ENCODE peak calls at places on chromosomes 6 and 20, in ten cellular contexts. C is activated CD4-positive, alpha-beta T cell treated with anti-CD3 and anti-CD28 coated beads, Interleukin-2, amount 50 U/mL, for 1 hour; S is A172; I is EH; B is NT2/D1; G is ovary; Z is substantia nigra; D is ELR; T is stimulated activated CD8-positive, alpha-beta memory T cell treated with anti-CD3 and anti-CD28 coated beads, Interleukin-4, amount 100 ng/mL, for 24 hours; J is fibroblast of pulmonary artery. L is an unnamed sample.

GRCh38 chr6:170089937-170090335 is 200.9 kb downstream of the DLL1 start:
- DNase-seq in C (no peak), S (no peak), I (no peak), B (no peak), G (peak; percentile 8), Z (no peak), D (no peak), T (no peak), J (no peak), L (no peak)

GRCh38 chr6:38012573-38012972 is 193.0 kb downstream of the ZFAND3 start:
- DNase-seq in C (peak; percentile 1), S (peak; percentile 55), I (peak; percentile 62), B (peak; percentile 9), G (peak; percentile 18), Z (no peak), D (peak; percentile 73), T (peak; percentile 13), J (peak; percentile 74), L (peak; percentile 47)

GRCh38 chr6:146543211-146543939 is at the start of gene RAB32:
- DNase-seq in C (no peak), S (peak; percentile 77), I (peak; percentile 96), B (peak; percentile 67), G (peak; percentile 89), Z (peak; percentile 84), D (peak; percentile 95), T (peak; percentile 4), J (peak; percentile 96), L (peak; percentile 86)

GRCh38 chr20:20699917-20700316 is 12.5 kb downstream of the RALGAPA2 start:
- DNase-seq in C (no peak), S (no peak), I (no peak), B (no peak), G (no peak), Z (no peak), D (no peak), T (no peak), J (no peak), L (no peak)

GRCh38 chr6:37503486-37503980 is 3.8 kb upstream of the CCDC167 start:
- DNase-seq in C (no peak), S (no peak), I (no peak), B (no peak), G (no peak), Z (no peak), D (no peak), T (no peak), J (no peak), L (no peak)

GRCh38 chr6:94953867-94954631 is 623.3 kb upstream of the MANEA start:
- DNase-seq in C (no peak), S (no peak), I (no peak), B (no peak), G (no peak), Z (no peak), D (no peak), T (no peak), J (no peak), L (no peak)

GRCh38 chr6:21996425-21997207 is 300.2 kb downstream of the PRL start:
- DNase-seq in C (no peak), S (no peak), I (no peak), B (no peak), G (no peak), Z (no peak), D (no peak), T (no peak), J (peak; percentile 14), L (no peak)

GRCh38 chr6:117079946-117080345 is 185.4 kb upstream of the VGLL2 start:
- DNase-seq in C (no peak), S (no peak), I (no peak), B (no peak), G (no peak), Z (no peak), D (no peak), T (no peak), J (no peak), L (no peak)

GRCh38 chr20:4508773-4509172 is 212.9 kb upstream of the PRND start:
- DNase-seq in C (no peak), S (peak; percentile 46), I (no peak), B (peak; percentile 76), G (no peak), Z (no peak), D (peak; percentile 42), T (no peak), J (no peak), L (no peak)

GRCh38 chr6:15066433-15067337 is 179.2 kb upstream of the JARID2 start:
- DNase-seq in C (no peak), S (peak; percentile 85), I (peak; percentile 82), B (no peak), G (peak; percentile 26), Z (no peak), D (peak; percentile 50), T (no peak), J (peak; percentile 76), L (no peak)

GRCh38 chr6:16736856-16737255 is 24.4 kb downstream of the ATXN1 start:
- DNase-seq in C (no peak), S (no peak), I (no peak), B (no peak), G (no peak), Z (no peak), D (no peak), T (no peak), J (no peak), L (no peak)

GRCh38 chr6:124226396-124226795 is 422.7 kb downstream of the NKAIN2 start:
- DNase-seq in C (no peak), S (peak; percentile 62), I (no peak), B (no peak), G (no peak), Z (no peak), D (no peak), T (no peak), J (peak; percentile 70), L (no peak)

GRCh38 chr6:126333729-126334128 is 6.2 kb upstream of the CENPW start:
- DNase-seq in C (no peak), S (no peak), I (no peak), B (no peak), G (no peak), Z (no peak), D (no peak), T (no peak), J (no peak), L (no peak)

GRCh38 chr20:44848254-44849015 is 37.1 kb upstream of the YWHAB start:
- DNase-seq in C (no peak), S (no peak), I (no peak), B (no peak), G (no peak), Z (no peak), D (peak; percentile 47), T (no peak), J (no peak), L (no peak)